ENCODE peak calls at places on chromosomes 12 and 14, in eight cellular contexts. One of them, this sample, is unnamed. For H3K27me3, the result is how much of the 10 kb centered on the place peaks cover.

GRCh38 chr12:52629251-52630103 is 11.1 kb upstream of the KRT73 start:
- DNase-seq in GM23338: no peak
- DNase-seq in CD4-positive, alpha-beta T cell: no peak
- DNase-seq in fibroblast of lung: no peak
- DNase-seq in dorsolateral prefrontal cortex: no peak
- DNase-seq in heart left ventricle: no peak
- DNase-seq in Panc1: no peak
- DNase-seq in uterus: no peak
- DNase-seq in this sample: peak

GRCh38 chr12:107353312-107353711 is 260.0 kb upstream of the CRY1 start:
- DNase-seq in GM23338: no peak
- DNase-seq in CD4-positive, alpha-beta T cell: no peak
- DNase-seq in fibroblast of lung: no peak
- DNase-seq in dorsolateral prefrontal cortex: no peak
- DNase-seq in heart left ventricle: no peak
- DNase-seq in Panc1: no peak
- DNase-seq in uterus: no peak
- DNase-seq in this sample: no peak

GRCh38 chr12:49733219-49734017 is 7.9 kb upstream of the TMBIM6 start:
- DNase-seq in GM23338: peak
- DNase-seq in CD4-positive, alpha-beta T cell: no peak
- DNase-seq in fibroblast of lung: no peak
- DNase-seq in dorsolateral prefrontal cortex: no peak
- DNase-seq in heart left ventricle: no peak
- DNase-seq in Panc1: no peak
- DNase-seq in uterus: no peak
- DNase-seq in this sample: no peak

GRCh38 chr14:56659964-56660551 is 80.5 kb downstream of the TMEM260 start:
- DNase-seq in GM23338: peak
- DNase-seq in CD4-positive, alpha-beta T cell: no peak
- DNase-seq in fibroblast of lung: peak
- DNase-seq in dorsolateral prefrontal cortex: no peak
- DNase-seq in heart left ventricle: no peak
- DNase-seq in Panc1: peak
- DNase-seq in uterus: no peak
- DNase-seq in this sample: no peak

GRCh38 chr14:54609576-54609975 is 42.6 kb downstream of the SAMD4A start:
- DNase-seq in GM23338: no peak
- DNase-seq in CD4-positive, alpha-beta T cell: no peak
- DNase-seq in fibroblast of lung: peak
- DNase-seq in dorsolateral prefrontal cortex: no peak
- DNase-seq in heart left ventricle: no peak
- DNase-seq in Panc1: no peak
- DNase-seq in uterus: no peak
- DNase-seq in this sample: no peak

GRCh38 chr14:78345346-78345745 is 175.2 kb downstream of the NRXN3 start:
- DNase-seq in GM23338: no peak
- DNase-seq in CD4-positive, alpha-beta T cell: no peak
- DNase-seq in fibroblast of lung: no peak
- DNase-seq in dorsolateral prefrontal cortex: no peak
- DNase-seq in heart left ventricle: no peak
- DNase-seq in Panc1: no peak
- DNase-seq in uterus: no peak
- DNase-seq in this sample: no peak

GRCh38 chr14:37864861-37865718 is 269.7 kb downstream of the TTC6 start:
- DNase-seq in GM23338: no peak
- DNase-seq in CD4-positive, alpha-beta T cell: no peak
- DNase-seq in fibroblast of lung: peak
- DNase-seq in dorsolateral prefrontal cortex: peak
- DNase-seq in heart left ventricle: no peak
- DNase-seq in Panc1: no peak
- DNase-seq in uterus: no peak
- DNase-seq in this sample: no peak

GRCh38 chr12:128316981-128317526 is 50.1 kb downstream of the TMEM132C start:
- DNase-seq in GM23338: no peak
- DNase-seq in CD4-positive, alpha-beta T cell: no peak
- DNase-seq in fibroblast of lung: no peak
- DNase-seq in dorsolateral prefrontal cortex: no peak
- DNase-seq in heart left ventricle: no peak
- DNase-seq in Panc1: no peak
- DNase-seq in uterus: no peak
- DNase-seq in this sample: peak

GRCh38 chr12:22684526-22685118 is 59.7 kb downstream of the ETNK1 start:
- DNase-seq in GM23338: peak
- DNase-seq in CD4-positive, alpha-beta T cell: no peak
- DNase-seq in fibroblast of lung: peak
- DNase-seq in dorsolateral prefrontal cortex: no peak
- DNase-seq in heart left ventricle: no peak
- DNase-seq in Panc1: no peak
- DNase-seq in uterus: no peak
- DNase-seq in this sample: no peak

GRCh38 chr12:127169321-127170270 is 1097.4 kb upstream of the TMEM132C start:
- DNase-seq in GM23338: no peak
- DNase-seq in CD4-positive, alpha-beta T cell: no peak
- DNase-seq in fibroblast of lung: peak
- DNase-seq in dorsolateral prefrontal cortex: no peak
- DNase-seq in heart left ventricle: no peak
- DNase-seq in Panc1: no peak
- DNase-seq in uterus: no peak
- DNase-seq in this sample: peak

GRCh38 chr14:76919811-76920571 is 93.8 kb downstream of the LRRC74A start:
- DNase-seq in GM23338: peak
- DNase-seq in CD4-positive, alpha-beta T cell: no peak
- DNase-seq in fibroblast of lung: peak
- DNase-seq in dorsolateral prefrontal cortex: peak
- DNase-seq in heart left ventricle: peak
- DNase-seq in Panc1: no peak
- DNase-seq in uterus: peak
- DNase-seq in this sample: no peak

GRCh38 chr12:107064243-107064642 is 29.1 kb downstream of the CRY1 start:
- DNase-seq in GM23338: no peak
- DNase-seq in CD4-positive, alpha-beta T cell: no peak
- DNase-seq in fibroblast of lung: no peak
- DNase-seq in dorsolateral prefrontal cortex: no peak
- DNase-seq in heart left ventricle: no peak
- DNase-seq in Panc1: no peak
- DNase-seq in uterus: no peak
- DNase-seq in this sample: no peak

GRCh38 chr14:75279739-75280447 is 1.3 kb downstream of the FOS start:
- DNase-seq in GM23338: peak
- DNase-seq in CD4-positive, alpha-beta T cell: no peak
- DNase-seq in fibroblast of lung: peak
- DNase-seq in dorsolateral prefrontal cortex: no peak
- DNase-seq in heart left ventricle: no peak
- DNase-seq in Panc1: no peak
- DNase-seq in uterus: peak
- DNase-seq in this sample: no peak

GRCh38 chr12:89969098-89969497 is 260.5 kb upstream of the ATP2B1 start:
- DNase-seq in GM23338: no peak
- DNase-seq in CD4-positive, alpha-beta T cell: no peak
- DNase-seq in fibroblast of lung: no peak
- DNase-seq in dorsolateral prefrontal cortex: no peak
- DNase-seq in heart left ventricle: no peak
- DNase-seq in Panc1: no peak
- DNase-seq in uterus: no peak
- DNase-seq in this sample: no peak

GRCh38 chr12:114695305-114695592 is 11.3 kb upstream of the TBX3 start:
- DNase-seq in GM23338: no peak
- DNase-seq in CD4-positive, alpha-beta T cell: no peak
- DNase-seq in fibroblast of lung: no peak
- DNase-seq in dorsolateral prefrontal cortex: no peak
- DNase-seq in heart left ventricle: no peak
- DNase-seq in Panc1: no peak
- DNase-seq in uterus: no peak
- DNase-seq in this sample: no peak
- H3K27ac ChIP-seq in GM23338: no peak
- H3K27ac ChIP-seq in CD4-positive, alpha-beta T cell: no peak
- H3K27ac ChIP-seq in fibroblast of lung: no peak
- H3K27ac ChIP-seq in dorsolateral prefrontal cortex: no peak
- H3K27ac ChIP-seq in heart left ventricle: no peak
- H3K27ac ChIP-seq in Panc1: no peak
- H3K27ac ChIP-seq in uterus: no peak
- H3K27ac ChIP-seq in this sample: no peak

DNA sequence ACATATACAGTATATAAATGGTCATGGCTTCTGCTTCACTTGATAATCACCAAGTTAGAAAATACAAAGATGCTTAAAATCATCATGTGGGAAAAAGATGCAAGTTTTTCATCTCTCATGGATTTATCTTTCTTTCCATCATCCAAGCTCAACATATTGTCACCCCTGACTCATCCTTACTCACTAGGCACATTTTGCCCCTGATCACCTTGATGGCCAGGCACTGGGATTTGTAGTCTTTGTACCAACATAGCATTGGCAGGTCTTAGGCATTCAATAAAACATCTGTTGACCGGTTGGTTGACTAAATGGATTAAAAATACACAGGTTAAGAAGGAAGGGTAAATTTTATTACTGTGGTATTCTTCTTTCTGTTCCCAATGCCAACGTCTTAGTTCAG is 28.1 kb downstream of the KLHDC2 start:
- DNase-seq in GM23338: no peak
- DNase-seq in CD4-positive, alpha-beta T cell: no peak
- DNase-seq in fibroblast of lung: no peak
- DNase-seq in dorsolateral prefrontal cortex: no peak
- DNase-seq in heart left ventricle: no peak
- DNase-seq in Panc1: no peak
- DNase-seq in uterus: no peak
- DNase-seq in this sample: no peak
- H3K27me3 ChIP-seq in GM23338: under half
- H3K27me3 ChIP-seq in CD4-positive, alpha-beta T cell: under half
- H3K27me3 ChIP-seq in fibroblast of lung: under half
- H3K27me3 ChIP-seq in dorsolateral prefrontal cortex: under half
- H3K27me3 ChIP-seq in heart left ventricle: under half
- H3K27me3 ChIP-seq in Panc1: under half
- H3K27me3 ChIP-seq in uterus: under half
- H3K27me3 ChIP-seq in this sample: under half

GRCh38 chr14:61780125-61780524 is 17.9 kb downstream of the SNAPC1 start:
- DNase-seq in GM23338: no peak
- DNase-seq in CD4-positive, alpha-beta T cell: no peak
- DNase-seq in fibroblast of lung: no peak
- DNase-seq in dorsolateral prefrontal cortex: no peak
- DNase-seq in heart left ventricle: no peak
- DNase-seq in Panc1: no peak
- DNase-seq in uterus: no peak
- DNase-seq in this sample: no peak
- TF ChIP-seq CTCF in GM23338: no peak
- TF ChIP-seq CTCF in CD4-positive, alpha-beta T cell: no peak
- TF ChIP-seq CTCF in fibroblast of lung: no peak
- TF ChIP-seq CTCF in dorsolateral prefrontal cortex: no peak
- TF ChIP-seq CTCF in heart left ventricle: no peak
- TF ChIP-seq CTCF in Panc1: no peak
- TF ChIP-seq CTCF in uterus: no peak
- TF ChIP-seq CTCF in this sample: no peak

DNA sequence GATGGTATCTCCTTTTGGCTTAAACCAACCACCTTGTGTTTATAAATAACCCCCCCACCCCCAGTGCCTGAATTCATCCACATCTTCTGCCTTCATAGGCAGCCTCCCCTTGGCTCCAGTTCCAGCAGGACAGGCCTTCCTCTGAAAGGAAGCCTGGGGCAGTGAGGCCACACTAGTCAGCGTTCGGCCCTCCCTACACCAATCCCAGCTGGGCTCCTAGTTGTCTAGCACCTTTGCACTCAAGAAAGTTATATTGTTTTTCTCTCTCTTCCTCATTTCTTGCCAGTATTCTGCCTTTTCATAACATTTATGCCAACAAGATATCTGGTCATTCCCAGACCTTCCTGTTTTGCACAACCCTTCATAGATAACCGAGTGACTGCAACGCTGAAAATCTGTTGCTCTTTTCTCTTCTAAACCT is 73.1 kb upstream of the ACTN1 start:
- DNase-seq in GM23338: no peak
- DNase-seq in CD4-positive, alpha-beta T cell: no peak
- DNase-seq in fibroblast of lung: no peak
- DNase-seq in dorsolateral prefrontal cortex: no peak
- DNase-seq in heart left ventricle: no peak
- DNase-seq in Panc1: no peak
- DNase-seq in uterus: no peak
- DNase-seq in this sample: no peak
- H3K27ac ChIP-seq in GM23338: no peak
- H3K27ac ChIP-seq in CD4-positive, alpha-beta T cell: no peak
- H3K27ac ChIP-seq in fibroblast of lung: no peak
- H3K27ac ChIP-seq in dorsolateral prefrontal cortex: no peak
- H3K27ac ChIP-seq in heart left ventricle: peak
- H3K27ac ChIP-seq in Panc1: no peak
- H3K27ac ChIP-seq in uterus: peak
- H3K27ac ChIP-seq in this sample: peak

GRCh38 chr12:57214398-57214781 is 2.2 kb upstream of the NXPH4 start:
- DNase-seq in GM23338: peak
- DNase-seq in CD4-positive, alpha-beta T cell: peak
- DNase-seq in fibroblast of lung: peak
- DNase-seq in dorsolateral prefrontal cortex: peak
- DNase-seq in heart left ventricle: peak
- DNase-seq in Panc1: no peak
- DNase-seq in uterus: peak
- DNase-seq in this sample: no peak
- H3K27me3 ChIP-seq in GM23338: half or more
- H3K27me3 ChIP-seq in CD4-positive, alpha-beta T cell: half or more
- H3K27me3 ChIP-seq in fibroblast of lung: under half
- H3K27me3 ChIP-seq in dorsolateral prefrontal cortex: under half
- H3K27me3 ChIP-seq in heart left ventricle: under half
- H3K27me3 ChIP-seq in Panc1: under half
- H3K27me3 ChIP-seq in uterus: under half
- H3K27me3 ChIP-seq in this sample: under half

DNA sequence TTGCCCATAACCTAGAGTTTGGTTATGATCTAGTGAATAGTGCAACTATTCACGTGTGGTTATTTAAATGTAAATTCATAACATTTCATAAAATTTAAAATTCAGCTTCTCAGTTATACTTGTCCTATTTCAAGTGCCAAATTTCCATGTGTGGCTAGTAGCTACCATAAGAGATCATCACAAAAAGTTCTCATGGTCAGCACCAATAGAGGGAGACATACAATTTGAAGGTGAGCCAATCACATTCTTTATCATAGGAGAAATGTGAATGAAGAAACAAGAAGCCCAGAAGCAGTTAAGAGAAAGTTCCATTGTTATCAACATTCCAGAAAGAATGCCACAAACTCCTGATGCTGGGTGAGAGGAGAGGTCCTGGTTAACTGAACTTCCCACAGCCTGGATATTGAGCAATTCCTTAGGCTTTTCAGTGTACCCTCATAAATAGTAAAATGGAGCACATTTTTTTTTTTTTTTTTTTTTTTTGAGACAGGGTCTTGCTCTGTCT is 892.9 kb upstream of the USP15 start:
- DNase-seq in GM23338: peak
- DNase-seq in CD4-positive, alpha-beta T cell: no peak
- DNase-seq in fibroblast of lung: no peak
- DNase-seq in dorsolateral prefrontal cortex: no peak
- DNase-seq in heart left ventricle: no peak
- DNase-seq in Panc1: no peak
- DNase-seq in uterus: no peak
- DNase-seq in this sample: no peak
- TF ChIP-seq CTCF in GM23338: peak
- TF ChIP-seq CTCF in CD4-positive, alpha-beta T cell: no peak
- TF ChIP-seq CTCF in fibroblast of lung: no peak
- TF ChIP-seq CTCF in dorsolateral prefrontal cortex: no peak
- TF ChIP-seq CTCF in heart left ventricle: no peak
- TF ChIP-seq CTCF in Panc1: no peak
- TF ChIP-seq CTCF in uterus: no peak
- TF ChIP-seq CTCF in this sample: no peak

GRCh38 chr14:61238611-61239010 is 42.5 kb downstream of the TMEM30B start:
- DNase-seq in GM23338: peak
- DNase-seq in CD4-positive, alpha-beta T cell: no peak
- DNase-seq in fibroblast of lung: no peak
- DNase-seq in dorsolateral prefrontal cortex: no peak
- DNase-seq in heart left ventricle: no peak
- DNase-seq in Panc1: no peak
- DNase-seq in uterus: no peak
- DNase-seq in this sample: no peak
- H3K27ac ChIP-seq in GM23338: peak
- H3K27ac ChIP-seq in CD4-positive, alpha-beta T cell: no peak
- H3K27ac ChIP-seq in fibroblast of lung: no peak
- H3K27ac ChIP-seq in dorsolateral prefrontal cortex: no peak
- H3K27ac ChIP-seq in heart left ventricle: no peak
- H3K27ac ChIP-seq in Panc1: no peak
- H3K27ac ChIP-seq in uterus: no peak
- H3K27ac ChIP-seq in this sample: no peak

This sample was measured in right atrium auricular region.